ENCODE peak calls at places on chromosomes 3 and 15, in four cellular contexts. J, D, Q and B are unnamed samples.

GRCh38 chr15:89653578-89653977 is 1.7 kb downstream of the KIF7 start:
- DNase-seq in J (no peak), D (no peak), Q (no peak), B (no peak)

GRCh38 chr15:74584779-74585178 is 30.9 kb upstream of the CLK3 start:
- DNase-seq in J (no peak), D (no peak), Q (peak; percentile 67), B (no peak)

GRCh38 chr3:188594137-188594536 is 440.2 kb downstream of the LPP start:
- DNase-seq in J (peak; percentile 93), D (no peak), Q (no peak), B (peak; percentile 77)

GRCh38 chr15:95259965-95260364 is 1028.6 kb downstream of the MCTP2 start:
- DNase-seq in J (no peak), D (no peak), Q (peak; percentile 8), B (peak; percentile 18)

GRCh38 chr15:75844629-75845390 is 1.6 kb downstream of the UBE2Q2 start:
- DNase-seq in J (no peak), D (no peak), Q (no peak), B (no peak)

GRCh38 chr3:107240183-107241091 is 136.8 kb upstream of the CCDC54 start:
- DNase-seq in J (peak; percentile 86), D (peak; percentile 84), Q (peak; percentile 81), B (peak; percentile 82)

GRCh38 chr3:9209777-9210176 is 39.7 kb downstream of the SRGAP3 start:
- DNase-seq in J (no peak), D (no peak), Q (no peak), B (no peak)

GRCh38 chr3:153641321-153641720 is 479.3 kb downstream of the RAP2B start:
- DNase-seq in J (no peak), D (no peak), Q (no peak), B (no peak)

GRCh38 chr15:89492111-89492641 is 4.2 kb downstream of the RHCG start:
- DNase-seq in J (no peak), D (peak; percentile 66), Q (peak; percentile 41), B (peak; percentile 35)

GRCh38 chr3:150348500-150348899 is 59.6 kb upstream of the TSC22D2 start:
- DNase-seq in J (peak; percentile 95), D (no peak), Q (peak; percentile 22), B (peak; percentile 93)

GRCh38 chr3:134644731-134645514 is 5.9 kb downstream of the KY start:
- DNase-seq in J (no peak), D (no peak), Q (peak; percentile 68), B (no peak)

GRCh38 chr3:143973352-143974021 is 1.9 kb downstream of the DIPK2A start:
- DNase-seq in J (peak; percentile 55), D (peak; percentile 76), Q (peak; percentile 23), B (peak; percentile 54)

GRCh38 chr3:55485208-55485791 is 1.8 kb downstream of the WNT5A start:
- DNase-seq in J (peak; percentile 91), D (peak; percentile 85), Q (peak; percentile 94), B (peak; percentile 81)

GRCh38 chr3:46671541-46672348 is 21.7 kb downstream of the ALS2CL start:
- DNase-seq in J (no peak), D (peak; percentile 69), Q (no peak), B (no peak)

GRCh38 chr15:31081568-31082250 is 19.8 kb downstream of the TRPM1 start:
- DNase-seq in J (no peak), D (no peak), Q (no peak), B (peak; percentile 53)

GRCh38 chr15:74955017-74955416 is 1.6 kb downstream of the RPP25 start:
- DNase-seq in J (no peak), D (no peak), Q (no peak), B (no peak)

GRCh38 chr3:44903751-44904150 is 29.3 kb downstream of the TGM4 start:
- DNase-seq in J (no peak), D (no peak), Q (no peak), B (no peak)

GRCh38 chr3:11803977-11804903 is 42.4 kb downstream of the TAMM41 start:
- DNase-seq in J (peak; percentile 66), D (no peak), Q (peak; percentile 67), B (peak; percentile 64)

GRCh38 chr3:42664443-42664814 is 10.9 kb downstream of the ZBTB47 start:
- DNase-seq in J (no peak), D (no peak), Q (no peak), B (no peak)

GRCh38 chr3:39362812-39363211 is 20.4 kb upstream of the SLC25A38 start:
- DNase-seq in J (no peak), D (no peak), Q (no peak), B (no peak)

GRCh38 chr15:26358708-26359107 is 414.2 kb downstream of the GABRB3 start:
- DNase-seq in J (no peak), D (no peak), Q (no peak), B (no peak)

GRCh38 chr15:33215941-33216872 is 21.7 kb upstream of the FMN1 start:
- DNase-seq in J (peak; percentile 59), D (no peak), Q (peak; percentile 50), B (peak; percentile 53)

GRCh38 chr3:126337980-126338651 is 19.1 kb downstream of the KLF15 start:
- DNase-seq in J (no peak), D (peak; percentile 41), Q (no peak), B (no peak)

GRCh38 chr15:67097893-67098740 is 32.7 kb downstream of the SMAD3 start:
- DNase-seq in J (no peak), D (no peak), Q (no peak), B (peak; percentile 78)

GRCh38 chr3:104909721-104910120 is 457.0 kb upstream of the ALCAM start:
- DNase-seq in J (peak; percentile 73), D (no peak), Q (no peak), B (no peak)

GRCh38 chr15:48143856-48144255 is 23.1 kb downstream of the SLC24A5 start:
- DNase-seq in J (peak; percentile 47), D (no peak), Q (no peak), B (peak; percentile 19)

GRCh38 chr3:162338514-162338913 is 841.9 kb downstream of the OTOL1 start:
- DNase-seq in J (no peak), D (no peak), Q (no peak), B (peak; percentile 36)

GRCh38 chr15:64635486-64635815 is 139.9 kb downstream of the RBPMS2 start:
- DNase-seq in J (peak; percentile 14), D (no peak), Q (peak; percentile 55), B (peak; percentile 57)